ENCODE peak calls at places on chromosomes 11 and 22, in seven cellular contexts. One of them, this sample, is unnamed.

GRCh38 chr11:697028-697491 is 1.4 kb downstream of the TMEM80 start:
- DNase-seq in H1: no peak
- DNase-seq in GM12878: peak
- DNase-seq in K562: no peak
- DNase-seq in SK-N-SH: no peak
- DNase-seq in GM12892: no peak
- DNase-seq in HepG2: no peak
- DNase-seq in this sample: no peak

GRCh38 chr11:134069426-134069921 is 602 bp downstream of the JAM3 start:
- DNase-seq in HepG2: no peak
- DNase-seq in GM12878: no peak
- DNase-seq in K562: no peak
- DNase-seq in SK-N-SH: peak
- DNase-seq in H1: no peak
- DNase-seq in GM12892: no peak
- DNase-seq in this sample: no peak

GRCh38 chr11:326842-327580 is 6.4 kb upstream of the IFITM3 start:
- DNase-seq in GM12878: peak
- DNase-seq in H1: no peak
- DNase-seq in SK-N-SH: peak
- DNase-seq in HepG2: peak
- DNase-seq in K562: peak
- DNase-seq in GM12892: peak
- DNase-seq in this sample: peak

GRCh38 chr11:47109051-47109791 is 67.5 kb downstream of the ARFGAP2 start:
- DNase-seq in GM12892: no peak
- DNase-seq in K562: no peak
- DNase-seq in HepG2: no peak
- DNase-seq in H1: no peak
- DNase-seq in SK-N-SH: no peak
- DNase-seq in GM12878: no peak
- DNase-seq in this sample: no peak

GRCh38 chr11:19756675-19757475 is 44.2 kb downstream of the NAV2 start:
- DNase-seq in SK-N-SH: no peak
- DNase-seq in K562: no peak
- DNase-seq in H1: no peak
- DNase-seq in HepG2: no peak
- DNase-seq in GM12892: no peak
- DNase-seq in GM12878: no peak
- DNase-seq in this sample: no peak

GRCh38 chr11:99069831-99070444 is 49.2 kb downstream of the CNTN5 start:
- DNase-seq in HepG2: peak
- DNase-seq in GM12878: peak
- DNase-seq in H1: peak
- DNase-seq in GM12892: no peak
- DNase-seq in K562: no peak
- DNase-seq in SK-N-SH: no peak
- DNase-seq in this sample: no peak

GRCh38 chr22:41831828-41832552 is 915 bp upstream of the SREBF2 start:
- DNase-seq in SK-N-SH: no peak
- DNase-seq in K562: no peak
- DNase-seq in HepG2: no peak
- DNase-seq in GM12892: no peak
- DNase-seq in GM12878: no peak
- DNase-seq in H1: no peak
- DNase-seq in this sample: no peak

GRCh38 chr11:84524422-84525051 is 1102.6 kb downstream of the DLG2 start:
- DNase-seq in K562: no peak
- DNase-seq in SK-N-SH: peak
- DNase-seq in GM12878: no peak
- DNase-seq in HepG2: no peak
- DNase-seq in GM12892: no peak
- DNase-seq in H1: no peak
- DNase-seq in this sample: no peak

GRCh38 chr11:35748644-35749043 is 86.1 kb downstream of the TRIM44 start:
- DNase-seq in GM12892: no peak
- DNase-seq in HepG2: no peak
- DNase-seq in SK-N-SH: no peak
- DNase-seq in H1: no peak
- DNase-seq in GM12878: no peak
- DNase-seq in K562: no peak
- DNase-seq in this sample: no peak

GRCh38 chr11:71342951-71343827 is 90.8 kb upstream of the SHANK2 start:
- DNase-seq in GM12892: peak
- DNase-seq in SK-N-SH: peak
- DNase-seq in K562: peak
- DNase-seq in GM12878: no peak
- DNase-seq in H1: peak
- DNase-seq in HepG2: peak
- DNase-seq in this sample: peak

GRCh38 chr22:32987081-32987631 is 71.0 kb downstream of the SYN3 start:
- DNase-seq in H1: peak
- DNase-seq in HepG2: no peak
- DNase-seq in K562: no peak
- DNase-seq in SK-N-SH: no peak
- DNase-seq in GM12878: no peak
- DNase-seq in GM12892: no peak
- DNase-seq in this sample: no peak

GRCh38 chr11:69055598-69056516 is 7.1 kb downstream of the TPCN2 start:
- DNase-seq in GM12878: peak
- DNase-seq in H1: no peak
- DNase-seq in GM12892: peak
- DNase-seq in SK-N-SH: no peak
- DNase-seq in K562: no peak
- DNase-seq in HepG2: no peak
- DNase-seq in this sample: peak

GRCh38 chr11:3202759-3203158 is 15.9 kb downstream of the MRGPRG start:
- DNase-seq in GM12892: no peak
- DNase-seq in SK-N-SH: peak
- DNase-seq in GM12878: no peak
- DNase-seq in HepG2: no peak
- DNase-seq in H1: no peak
- DNase-seq in K562: no peak
- DNase-seq in this sample: no peak

GRCh38 chr22:21041937-21042336 is 3.8 kb upstream of the LRRC74B start:
- DNase-seq in HepG2: no peak
- DNase-seq in GM12892: no peak
- DNase-seq in K562: no peak
- DNase-seq in GM12878: no peak
- DNase-seq in H1: no peak
- DNase-seq in SK-N-SH: no peak
- DNase-seq in this sample: no peak

GRCh38 chr11:95465887-95466286 is 234.9 kb upstream of the SESN3 start:
- DNase-seq in H1: no peak
- DNase-seq in GM12892: no peak
- DNase-seq in GM12878: no peak
- DNase-seq in K562: no peak
- DNase-seq in HepG2: no peak
- DNase-seq in SK-N-SH: no peak
- DNase-seq in this sample: no peak

GRCh38 chr11:110279881-110280280 is 16.5 kb downstream of the RDX start:
- DNase-seq in GM12892: no peak
- DNase-seq in HepG2: no peak
- DNase-seq in K562: no peak
- DNase-seq in GM12878: no peak
- DNase-seq in H1: no peak
- DNase-seq in SK-N-SH: no peak
- DNase-seq in this sample: no peak

GRCh38 chr22:46528121-46528610 is 9.3 kb downstream of the CELSR1 start:
- DNase-seq in H1: no peak
- DNase-seq in SK-N-SH: no peak
- DNase-seq in K562: no peak
- DNase-seq in GM12878: no peak
- DNase-seq in GM12892: no peak
- DNase-seq in HepG2: peak
- DNase-seq in this sample: no peak

GRCh38 chr11:76793834-76794291 is 10.7 kb downstream of the TSKU start:
- DNase-seq in K562: no peak
- DNase-seq in GM12892: no peak
- DNase-seq in SK-N-SH: no peak
- DNase-seq in GM12878: no peak
- DNase-seq in H1: no peak
- DNase-seq in HepG2: no peak
- DNase-seq in this sample: no peak

GRCh38 chr11:2954263-2954662 is 25.0 kb upstream of the PHLDA2 start:
- DNase-seq in GM12878: no peak
- DNase-seq in GM12892: no peak
- DNase-seq in HepG2: no peak
- DNase-seq in K562: no peak
- DNase-seq in SK-N-SH: no peak
- DNase-seq in H1: no peak
- DNase-seq in this sample: no peak

GRCh38 chr11:76553554-76554476 is 109.0 kb downstream of the EMSY start:
- DNase-seq in SK-N-SH: no peak
- DNase-seq in H1: no peak
- DNase-seq in K562: no peak
- DNase-seq in GM12878: no peak
- DNase-seq in HepG2: no peak
- DNase-seq in GM12892: no peak
- DNase-seq in this sample: no peak

GRCh38 chr22:49257551-49257951 is 570.1 kb downstream of the BRD1 start:
- DNase-seq in SK-N-SH: no peak
- DNase-seq in HepG2: no peak
- DNase-seq in K562: no peak
- DNase-seq in GM12892: no peak
- DNase-seq in H1: no peak
- DNase-seq in GM12878: no peak
- DNase-seq in this sample: no peak

DNA sequence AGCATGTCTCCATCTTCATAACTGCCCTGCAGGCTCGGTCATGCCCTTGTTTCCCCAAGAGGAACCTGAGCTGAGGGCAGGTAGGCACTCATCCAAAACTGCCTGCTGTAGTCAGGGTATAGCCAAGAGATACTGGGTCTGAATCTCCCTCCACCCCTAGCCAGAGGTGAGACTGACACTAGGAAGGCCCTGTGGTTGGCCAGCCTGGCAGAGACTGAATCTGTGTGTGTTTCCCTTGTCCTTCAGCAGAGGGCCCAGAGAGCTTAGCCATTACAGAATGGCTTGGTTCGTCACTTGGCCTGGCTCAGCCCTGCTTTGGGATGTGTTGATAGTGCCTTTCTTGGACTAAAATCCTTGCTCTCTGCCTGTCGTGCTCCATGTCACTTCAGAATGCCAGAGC is 79.3 kb upstream of the SUSD2 start:
- DNase-seq in H1: no peak
- DNase-seq in GM12892: no peak
- DNase-seq in GM12878: no peak
- DNase-seq in SK-N-SH: no peak
- DNase-seq in K562: no peak
- DNase-seq in HepG2: no peak
- DNase-seq in this sample: no peak
- TF ChIP-seq TAF1 in H1: no peak
- TF ChIP-seq TAF1 in GM12892: no peak
- TF ChIP-seq TAF1 in GM12878: no peak
- TF ChIP-seq TAF1 in SK-N-SH: no peak
- TF ChIP-seq TAF1 in K562: no peak
- TF ChIP-seq TAF1 in HepG2: no peak
- TF ChIP-seq TAF1 in this sample: no peak

GRCh38 chr11:128775513-128775912 is 81.6 kb downstream of the FLI1 start:
- DNase-seq in K562: no peak
- DNase-seq in GM12878: no peak
- DNase-seq in SK-N-SH: no peak
- DNase-seq in H1: no peak
- DNase-seq in HepG2: no peak
- DNase-seq in GM12892: no peak
- DNase-seq in this sample: no peak

GRCh38 chr11:128776088-128776433 is 82.2 kb downstream of the FLI1 start:
- DNase-seq in H1: no peak
- DNase-seq in GM12878: no peak
- DNase-seq in K562: no peak
- DNase-seq in GM12892: no peak
- DNase-seq in HepG2: no peak
- DNase-seq in SK-N-SH: no peak
- DNase-seq in this sample: peak

GRCh38 chr11:128774593-128774992 is 80.7 kb downstream of the FLI1 start:
- DNase-seq in K562: no peak
- DNase-seq in SK-N-SH: no peak
- DNase-seq in HepG2: no peak
- DNase-seq in GM12878: no peak
- DNase-seq in H1: no peak
- DNase-seq in GM12892: no peak
- DNase-seq in this sample: no peak

GRCh38 chr11:128777369-128778011 is 83.6 kb downstream of the FLI1 start:
- DNase-seq in HepG2: no peak
- DNase-seq in GM12892: no peak
- DNase-seq in GM12878: no peak
- DNase-seq in SK-N-SH: peak
- DNase-seq in K562: no peak
- DNase-seq in H1: no peak
- DNase-seq in this sample: no peak

GRCh38 chr11:128776434-128777284 is 82.8 kb downstream of the FLI1 start:
- DNase-seq in SK-N-SH: peak
- DNase-seq in GM12878: no peak
- DNase-seq in HepG2: no peak
- DNase-seq in H1: no peak
- DNase-seq in K562: peak
- DNase-seq in GM12892: peak
- DNase-seq in this sample: peak
- TF ChIP-seq TAF1 in SK-N-SH: no peak
- TF ChIP-seq TAF1 in GM12878: no peak
- TF ChIP-seq TAF1 in HepG2: no peak
- TF ChIP-seq TAF1 in H1: no peak
- TF ChIP-seq TAF1 in K562: no peak
- TF ChIP-seq TAF1 in GM12892: no peak
- TF ChIP-seq TAF1 in this sample: no peak

DNA sequence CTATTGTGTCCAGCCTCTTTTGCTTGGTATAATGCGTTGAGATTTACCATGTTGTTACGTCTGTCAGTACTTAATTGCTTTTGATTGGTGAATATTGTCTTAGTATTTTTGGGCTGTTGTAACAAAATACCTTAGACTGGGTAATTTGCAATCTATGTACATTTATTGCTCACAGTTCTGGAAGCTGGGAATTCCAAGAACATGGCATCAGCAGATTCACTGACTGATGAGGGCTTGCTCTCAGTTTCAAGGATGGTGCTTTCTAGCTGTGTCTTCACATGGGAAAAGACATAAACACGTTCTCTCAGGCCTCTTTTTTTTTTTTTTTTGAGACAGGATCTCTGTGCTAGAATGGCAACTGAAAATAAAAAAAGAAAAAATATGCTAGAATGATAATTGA is 46.7 kb upstream of the INCENP start:
- DNase-seq in SK-N-SH: no peak
- DNase-seq in K562: no peak
- DNase-seq in GM12878: no peak
- DNase-seq in H1: no peak
- DNase-seq in GM12892: no peak
- DNase-seq in HepG2: no peak
- DNase-seq in this sample: no peak
- TF ChIP-seq TAF1 in SK-N-SH: no peak
- TF ChIP-seq TAF1 in K562: no peak
- TF ChIP-seq TAF1 in GM12878: no peak
- TF ChIP-seq TAF1 in H1: no peak
- TF ChIP-seq TAF1 in GM12892: no peak
- TF ChIP-seq TAF1 in HepG2: no peak
- TF ChIP-seq TAF1 in this sample: no peak

GRCh38 chr11:70191495-70192140 is 11.5 kb upstream of the FADD start:
- DNase-seq in H1: peak
- DNase-seq in SK-N-SH: peak
- DNase-seq in GM12878: no peak
- DNase-seq in GM12892: peak
- DNase-seq in K562: peak
- DNase-seq in HepG2: peak
- DNase-seq in this sample: peak
- TF ChIP-seq TAF1 in H1: no peak
- TF ChIP-seq TAF1 in SK-N-SH: no peak
- TF ChIP-seq TAF1 in GM12878: no peak
- TF ChIP-seq TAF1 in GM12892: no peak
- TF ChIP-seq TAF1 in K562: no peak
- TF ChIP-seq TAF1 in HepG2: no peak
- TF ChIP-seq TAF1 in this sample: no peak

This sample was measured in GM12891.